ENCODE peak calls at places on chromosome 19, in seven cellular contexts. W is OCI-M1, M is LHCN-M2, Q is GM10248, R is astrocyte, G is HT-29, P is astrocyte of the hippocampus. O is an unnamed sample.

GRCh38 chr19:15453091-15453498 is 3.3 kb upstream of the WIZ start:
- DNase-seq in W (no peak), M (no peak), Q (no peak), R (no peak), G (no peak), P (peak; percentile 41), O (no peak)

GRCh38 chr19:18865973-18866799 is 29.8 kb downstream of the CERS1 start:
- DNase-seq in W (peak; percentile 60), M (no peak), Q (peak; percentile 92), R (no peak), G (peak; percentile 54), P (peak; percentile 85), O (no peak)

GRCh38 chr19:48539503-48540096 is 12.4 kb upstream of the SULT2B1 start:
- DNase-seq in W (peak; percentile 60), M (peak; percentile 63), Q (no peak), R (peak; percentile 51), G (peak; percentile 86), P (peak; percentile 34), O (peak; percentile 29)

GRCh38 chr19:19202707-19203011 is 555 bp downstream of the NR2C2AP start:
- DNase-seq in W (no peak), M (no peak), Q (no peak), R (no peak), G (no peak), P (peak; percentile 22), O (no peak)

GRCh38 chr19:51808333-51808986 is 13.5 kb downstream of the FPR3 start:
- DNase-seq in W (peak; percentile 71), M (peak; percentile 70), Q (no peak), R (no peak), G (peak; percentile 54), P (no peak), O (no peak)

GRCh38 chr19:31256601-31256990 is 92.6 kb downstream of the TSHZ3 start:
- DNase-seq in W (no peak), M (no peak), Q (no peak), R (no peak), G (no peak), P (no peak), O (no peak)

GRCh38 chr19:2328401-2329161 is at the start of the genes LSM7 and SPPL2B:
- DNase-seq in W (peak; percentile 90), M (peak; percentile 85), Q (peak; percentile 99), R (peak; percentile 53), G (peak; percentile 76), P (peak; percentile 96), O (peak; percentile 71)

GRCh38 chr19:32206065-32206464 is 139.3 kb upstream of the ZNF507 start:
- DNase-seq in W (no peak), M (no peak), Q (peak; percentile 1), R (no peak), G (no peak), P (no peak), O (no peak)

GRCh38 chr19:57886046-57886445 is 2.8 kb downstream of the ZNF814 start:
- DNase-seq in W (no peak), M (no peak), Q (no peak), R (no peak), G (no peak), P (no peak), O (no peak)

GRCh38 chr19:55913643-55914268 is 18.4 kb downstream of the NLRP13 start:
- DNase-seq in W (peak; percentile 42), M (no peak), Q (no peak), R (no peak), G (peak; percentile 67), P (no peak), O (no peak)

GRCh38 chr19:30447276-30447870 is 75.2 kb downstream of the ZNF536 start:
- DNase-seq in W (no peak), M (no peak), Q (no peak), R (peak; percentile 6), G (no peak), P (peak; percentile 45), O (no peak)

GRCh38 chr19:41546386-41546789 is 29.6 kb upstream of the CEACAM21 start:
- DNase-seq in W (no peak), M (no peak), Q (peak; percentile 34), R (no peak), G (no peak), P (no peak), O (no peak)

GRCh38 chr19:11662278-11662677 is 65.0 kb downstream of the ZNF627 start:
- DNase-seq in W (no peak), M (no peak), Q (no peak), R (no peak), G (no peak), P (no peak), O (no peak)